ENCODE peak calls at places on chromosomes 3 and 15, in five cellular contexts. I is prostate gland, G is coronary artery, B is uterus, J is AG04449. O is an unnamed sample.

GRCh38 chr3:141071681-141072260 is 20.6 kb downstream of the SPSB4 start:
- DNase-seq in I (no peak), G (no peak), B (no peak), J (no peak), O (no peak)

GRCh38 chr3:196638922-196639516 is 475 bp upstream of the NRROS start:
- DNase-seq in I (no peak), G (no peak), B (no peak), J (no peak), O (no peak)

GRCh38 chr3:93961489-93961888 is 12.2 kb downstream of the PROS1 start:
- DNase-seq in I (no peak), G (no peak), B (no peak), J (no peak), O (no peak)

GRCh38 chr3:127386490-127386889 is 98.6 kb upstream of the PRR20G start:
- DNase-seq in I (no peak), G (no peak), B (no peak), J (no peak), O (no peak)

GRCh38 chr3:43914269-43914668 is 223.5 kb downstream of the ABHD5 start:
- DNase-seq in I (no peak), G (no peak), B (no peak), J (no peak), O (no peak)

GRCh38 chr3:148902173-148902791 is 37.2 kb downstream of the CPA3 start:
- DNase-seq in I (no peak), G (no peak), B (no peak), J (peak), O (peak)

GRCh38 chr3:21654241-21654640 is 96.8 kb downstream of the ZNF385D start:
- DNase-seq in I (no peak), G (no peak), B (no peak), J (no peak), O (no peak)

GRCh38 chr3:75171632-75172230 is 492.4 kb upstream of the FRG2C start:
- DNase-seq in I (no peak), G (no peak), B (no peak), J (no peak), O (peak)

GRCh38 chr15:51172190-51172589 is 77.5 kb upstream of the TNFAIP8L3 start:
- DNase-seq in I (no peak), G (no peak), B (no peak), J (no peak), O (peak)

GRCh38 chr15:84740691-84741090 is 7.7 kb upstream of the ZNF592 start:
- DNase-seq in I (no peak), G (no peak), B (no peak), J (no peak), O (no peak)

GRCh38 chr3:175149675-175150074 is 290.5 kb downstream of the NAALADL2 start:
- DNase-seq in I (no peak), G (no peak), B (no peak), J (no peak), O (no peak)

GRCh38 chr3:177703788-177704187 is 506.5 kb upstream of the TBL1XR1 start:
- DNase-seq in I (no peak), G (no peak), B (no peak), J (no peak), O (no peak)

GRCh38 chr15:27538325-27538724 is 560.8 kb downstream of the OCA2 start:
- DNase-seq in I (no peak), G (no peak), B (no peak), J (no peak), O (no peak)

GRCh38 chr15:50210462-50211264 is 28.7 kb downstream of the SLC27A2 start:
- DNase-seq in I (no peak), G (no peak), B (no peak), J (no peak), O (no peak)

GRCh38 chr15:47806008-47806407 is 88.7 kb downstream of the SEMA6D start:
- DNase-seq in I (no peak), G (no peak), B (no peak), J (no peak), O (no peak)

GRCh38 chr15:49038382-49038781 is 7.9 kb downstream of the SECISBP2L start:
- DNase-seq in I (no peak), G (no peak), B (no peak), J (no peak), O (no peak)

DNA sequence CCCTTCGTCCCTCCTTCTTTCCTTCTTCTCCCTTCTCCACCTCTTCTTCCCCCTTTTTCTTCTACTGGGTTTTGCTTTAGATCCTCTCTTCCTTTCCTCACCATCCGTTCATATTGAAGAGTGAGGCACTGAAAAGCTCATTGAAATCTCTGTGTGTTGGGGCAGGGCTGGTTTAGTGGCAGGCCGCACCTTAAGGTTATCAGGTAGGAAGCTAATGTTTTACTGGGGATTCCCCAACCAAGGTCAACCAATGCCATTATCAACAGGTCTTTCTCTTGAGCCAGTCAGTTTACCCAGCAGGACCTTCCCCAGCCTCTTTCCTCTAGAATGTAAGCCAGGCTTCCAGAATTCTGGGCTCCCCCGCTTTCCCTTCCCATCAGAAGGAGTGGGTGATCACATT is 11.6 kb upstream of the VPS8 start:
- DNase-seq in I (no peak), G (no peak), B (no peak), J (no peak), O (no peak)
- H3K4me3 ChIP-seq in I (no peak), G (no peak), B (no peak), J (no peak), O (no peak)

GRCh38 chr3:48352546-48352945 is 19.1 kb upstream of the SPINK8 start:
- DNase-seq in I (peak), G (no peak), B (no peak), J (no peak), O (no peak)

GRCh38 chr3:48344867-48345507 is 11.5 kb upstream of the SPINK8 start:
- DNase-seq in I (no peak), G (no peak), B (no peak), J (no peak), O (no peak)

GRCh38 chr3:48345946-48346572 is 12.6 kb upstream of the SPINK8 start:
- DNase-seq in I (no peak), G (no peak), B (no peak), J (no peak), O (no peak)

DNA sequence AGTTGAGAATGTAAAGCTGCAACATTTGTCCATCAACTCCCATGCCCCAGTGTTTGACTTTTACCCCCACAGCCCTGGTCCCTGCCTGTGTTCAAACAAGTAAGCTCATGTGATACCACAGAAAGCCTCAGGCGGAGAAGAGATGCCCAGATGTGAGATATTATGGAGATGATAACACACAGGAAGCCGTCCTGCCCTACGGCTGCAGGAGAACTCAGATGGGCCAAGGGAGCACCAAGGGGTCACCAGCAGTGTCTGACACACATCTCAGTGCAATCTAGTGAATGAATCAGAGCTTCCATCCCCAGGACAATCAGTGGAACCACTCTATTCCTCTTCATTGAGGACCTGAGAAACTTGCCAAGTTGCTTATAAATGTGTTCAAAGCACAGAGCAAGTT is 14.0 kb upstream of the SPINK8 start:
- DNase-seq in I (no peak), G (no peak), B (no peak), J (no peak), O (no peak)
- TF ChIP-seq CTCF in I (no peak), G (no peak), B (no peak), J (no peak), O (no peak)

GRCh38 chr3:171269557-171269956 is 190.6 kb downstream of the TNIK start:
- DNase-seq in I (no peak), G (no peak), B (no peak), J (no peak), O (no peak)
- H3K4me3 ChIP-seq in I (no peak), G (peak), B (no peak), J (no peak), O (no peak)

GRCh38 chr15:91102546-91103330 is 2.7 kb downstream of the SV2B start:
- DNase-seq in I (no peak), G (no peak), B (no peak), J (no peak), O (no peak)

GRCh38 chr15:91098451-91098850 is 1.6 kb upstream of the SV2B start:
- DNase-seq in I (no peak), G (no peak), B (no peak), J (no peak), O (no peak)

GRCh38 chr15:91100561-91101355 is 701 bp downstream of the SV2B start:
- DNase-seq in I (no peak), G (no peak), B (no peak), J (no peak), O (no peak)

GRCh38 chr15:91101356-91101920 is 1.4 kb downstream of the SV2B start:
- DNase-seq in I (no peak), G (no peak), B (no peak), J (no peak), O (no peak)

DNA sequence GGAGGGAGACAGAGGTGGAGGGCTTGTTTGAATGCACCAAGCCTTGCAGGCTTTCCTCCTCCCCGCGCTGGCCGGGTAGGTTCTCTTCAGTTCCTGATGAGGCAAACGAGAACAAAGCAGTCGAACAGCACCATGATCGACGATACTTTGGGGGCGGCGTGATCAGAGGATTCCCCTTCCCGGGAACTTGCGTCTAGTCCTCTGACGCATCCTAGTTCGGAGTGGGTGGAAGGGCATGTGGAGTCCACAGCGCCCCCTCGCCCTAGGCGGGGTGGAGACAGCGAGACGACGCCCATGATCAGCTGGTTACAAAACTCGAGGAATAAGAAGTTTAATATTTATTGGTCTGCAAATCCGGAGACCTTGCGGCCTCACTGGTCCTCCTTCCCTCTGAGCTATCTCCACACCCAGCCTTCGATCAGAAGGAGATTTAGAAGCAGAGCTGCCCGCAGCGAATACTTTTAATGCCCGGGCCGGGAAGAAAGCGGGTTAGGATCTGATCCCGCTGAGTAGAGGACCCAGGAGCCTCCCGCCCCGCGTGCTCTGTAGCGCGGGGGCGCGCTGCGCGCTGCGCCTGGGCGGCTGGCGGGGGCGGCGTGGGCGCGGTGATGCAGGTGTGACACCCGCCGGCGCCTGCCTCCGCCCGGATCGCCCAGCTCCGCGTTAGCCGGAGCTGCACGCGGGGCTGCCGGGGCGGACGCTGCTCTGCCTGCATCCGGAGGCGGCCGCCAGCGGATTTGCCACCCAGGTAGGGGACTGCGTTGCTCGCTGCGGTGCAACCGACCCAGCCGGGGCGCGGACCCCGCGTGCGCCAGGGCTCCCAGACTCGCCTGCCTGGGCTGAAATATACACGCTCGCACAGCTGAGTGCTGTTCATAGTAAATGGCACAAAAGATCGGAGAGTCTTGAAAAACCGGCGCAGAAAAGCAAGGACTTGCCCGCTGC is at the start of gene SV2B:
- DNase-seq in I (no peak), G (no peak), B (no peak), J (no peak), O (no peak)
- TF ChIP-seq CTCF in I (no peak), G (no peak), B (no peak), J (no peak), O (no peak)

GRCh38 chr3:50294089-50294488 is 1.9 kb upstream of the IFRD2 start:
- DNase-seq in I (no peak), G (no peak), B (no peak), J (no peak), O (no peak)
- H3K4me3 ChIP-seq in I (no peak), G (no peak), B (no peak), J (no peak), O (no peak)

GRCh38 chr3:107983247-107983646 is 107.6 kb downstream of the CD47 start:
- DNase-seq in I (no peak), G (no peak), B (no peak), J (no peak), O (no peak)
- TF ChIP-seq CTCF in I (no peak), G (no peak), B (no peak), J (no peak), O (no peak)

DNA sequence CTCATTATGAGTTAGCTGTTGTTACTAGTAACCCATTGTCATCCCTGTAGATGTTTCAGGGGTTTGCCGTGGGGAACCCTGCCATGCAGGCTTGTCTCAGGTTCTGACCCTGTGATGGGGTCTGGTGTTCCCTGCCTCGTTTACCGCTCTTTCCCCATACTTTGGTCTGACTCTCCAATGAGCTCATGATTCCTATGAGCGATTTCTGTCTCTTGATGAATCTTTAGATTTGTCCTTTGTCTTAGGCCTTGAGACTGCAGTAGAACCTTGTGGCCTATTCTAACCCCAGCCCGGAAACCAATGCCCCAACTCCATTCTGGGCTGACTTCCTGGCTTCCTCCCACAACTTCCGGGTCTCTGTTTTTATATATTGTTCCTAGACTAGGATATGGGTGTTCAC is 11.3 kb upstream of the IQGAP1 start:
- DNase-seq in I (no peak), G (no peak), B (no peak), J (no peak), O (no peak)
- H3K4me3 ChIP-seq in I (no peak), G (no peak), B (no peak), J (no peak), O (no peak)

GRCh38 chr3:122948398-122948797 is 79.2 kb downstream of the SEMA5B start:
- DNase-seq in I (no peak), G (no peak), B (no peak), J (no peak), O (no peak)
- TF ChIP-seq CTCF in I (no peak), G (no peak), B (no peak), J (no peak), O (no peak)

GRCh38 chr3:28242519-28242918 is 1.1 kb downstream of the CMC1 start:
- DNase-seq in I (no peak), G (no peak), B (no peak), J (no peak), O (no peak)
- H3K4me3 ChIP-seq in I (peak), G (peak), B (peak), J (peak), O (peak)

O was measured in AG09309.